ENCODE peak calls at places on chromosomes 6 and 20, in ten cellular contexts. A is AG04450; D is MM.1S; U is spleen; V is HCT116; J is CD4-positive, CD25-positive, alpha-beta regulatory T cell; T is esophagus squamous epithelium; K is fibroblast of lung; W is WERI-Rb-1; G is aorta. B is an unnamed sample.

GRCh38 chr6:84062519-84063154 is 29.1 kb downstream of the MRAP2 start:
- DNase-seq in A (no peak), V (no peak), J (no peak), D (no peak), T (no peak), G (no peak), K (no peak), U (no peak), W (no peak), B (no peak)

GRCh38 chr20:33099842-33100538 is 20.5 kb downstream of the BPIFB4 start:
- DNase-seq in J (no peak), G (no peak), K (no peak), W (no peak), V (no peak), U (no peak), T (no peak), A (no peak), D (no peak), B (no peak)

GRCh38 chr6:6823568-6824224 is 235.2 kb downstream of the LY86 start:
- DNase-seq in G (peak; percentile 39), K (no peak), U (no peak), J (no peak), W (no peak), T (no peak), V (no peak), A (no peak), D (no peak), B (no peak)

GRCh38 chr20:25076731-25077609 is 5.0 kb downstream of the VSX1 start:
- DNase-seq in W (peak; percentile 39), J (no peak), T (no peak), D (peak; percentile 86), A (no peak), G (no peak), K (no peak), V (peak; percentile 73), U (no peak), B (no peak)

GRCh38 chr6:30071081-30071818 is 4.3 kb downstream of the PPP1R11 start:
- DNase-seq in A (no peak), D (no peak), W (no peak), U (peak; percentile 79), T (no peak), G (no peak), K (peak; percentile 30), J (no peak), V (no peak), B (no peak)

GRCh38 chr6:33215761-33216649 is 7.7 kb downstream of the RING1 start:
- DNase-seq in U (no peak), W (no peak), J (no peak), V (no peak), A (no peak), T (no peak), K (no peak), D (peak; percentile 17), G (no peak), B (no peak)

GRCh38 chr20:1945134-1945618 is 48.7 kb downstream of the PDYN start:
- DNase-seq in U (peak; percentile 86), T (no peak), V (no peak), G (peak; percentile 82), D (no peak), A (no peak), J (no peak), W (no peak), K (peak; percentile 47), B (peak; percentile 61)

GRCh38 chr6:167807200-167807599 is 19.5 kb upstream of the AFDN start:
- DNase-seq in A (no peak), J (no peak), T (no peak), V (no peak), D (no peak), G (no peak), K (no peak), U (peak; percentile 37), W (no peak), B (no peak)

GRCh38 chr6:13471184-13471583 is 16.2 kb downstream of the GFOD1 start:
- DNase-seq in D (no peak), V (no peak), K (no peak), G (no peak), T (no peak), A (no peak), W (no peak), U (no peak), J (no peak), B (no peak)

GRCh38 chr20:7275628-7276237 is 508.2 kb downstream of the BMP2 start:
- DNase-seq in U (no peak), V (no peak), J (no peak), W (no peak), T (no peak), A (no peak), D (no peak), K (no peak), G (no peak), B (no peak)

GRCh38 chr6:45538636-45539035 is 160.9 kb upstream of the SUPT3H start:
- DNase-seq in K (no peak), J (no peak), D (no peak), V (no peak), W (no peak), U (no peak), G (no peak), T (no peak), A (no peak), B (peak; percentile 53)

GRCh38 chr6:45541934-45542333 is 164.2 kb upstream of the SUPT3H start:
- DNase-seq in W (no peak), G (no peak), U (no peak), J (no peak), V (no peak), T (no peak), D (no peak), K (no peak), A (no peak), B (no peak)

GRCh38 chr6:45539124-45539523 is 161.4 kb upstream of the SUPT3H start:
- DNase-seq in V (no peak), A (no peak), K (no peak), T (no peak), G (no peak), U (no peak), W (no peak), D (no peak), J (no peak), B (no peak)

GRCh38 chr6:45537539-45537938 is 159.8 kb upstream of the SUPT3H start:
- DNase-seq in D (no peak), G (no peak), J (no peak), K (no peak), V (no peak), W (no peak), T (no peak), A (no peak), U (no peak), B (no peak)

GRCh38 chr6:45540375-45540920 is 162.7 kb upstream of the SUPT3H start:
- DNase-seq in U (no peak), G (no peak), K (no peak), T (no peak), W (no peak), A (no peak), J (no peak), D (no peak), V (no peak), B (no peak)
- H3K9me3 ChIP-seq in U (no peaks in the 10 kb centered on the region), G (peaks cover 1% of the 10 kb centered on the region), K (no peaks in the 10 kb centered on the region), T (no peaks in the 10 kb centered on the region), W (no peaks in the 10 kb centered on the region), A (no peaks in the 10 kb centered on the region), J (no peaks in the 10 kb centered on the region), D (no peaks in the 10 kb centered on the region), V (no peaks in the 10 kb centered on the region), B (no peaks in the 10 kb centered on the region)

GRCh38 chr6:122128445-122128844 is 271.0 kb upstream of the HSF2 start:
- DNase-seq in U (no peak), W (peak; percentile 11), G (no peak), V (no peak), J (no peak), K (no peak), A (no peak), T (no peak), D (no peak), B (peak; percentile 50)

GRCh38 chr6:122129313-122130025 is 270.0 kb upstream of the HSF2 start:
- DNase-seq in V (no peak), G (no peak), U (no peak), W (no peak), A (no peak), D (no peak), T (no peak), J (no peak), K (no peak), B (no peak)

GRCh38 chr6:122126894-122127293 is 272.6 kb upstream of the HSF2 start:
- DNase-seq in D (no peak), K (no peak), T (no peak), V (no peak), G (no peak), A (no peak), U (no peak), W (no peak), J (no peak), B (peak; percentile 37)

GRCh38 chr6:122124908-122125307 is 274.5 kb upstream of the HSF2 start:
- DNase-seq in T (no peak), J (no peak), G (no peak), D (no peak), W (no peak), U (no peak), A (no peak), K (no peak), V (no peak), B (no peak)

DNA sequence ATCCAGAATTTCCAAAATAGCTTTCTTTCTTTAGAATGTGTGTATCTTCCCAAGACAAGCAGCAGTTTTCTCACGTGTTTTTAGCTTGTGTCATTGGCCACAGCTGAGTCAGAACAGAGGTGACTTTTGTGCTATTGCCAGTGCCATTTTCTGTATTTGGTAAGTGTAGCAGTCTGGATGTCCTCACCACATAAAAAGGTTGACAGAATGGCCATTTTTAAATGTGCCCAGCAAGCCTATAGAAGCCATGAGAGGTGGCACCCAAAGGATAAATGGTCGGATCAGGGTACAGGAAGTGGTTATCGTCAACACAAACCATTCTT is 269.5 kb upstream of the HSF2 start:
- DNase-seq in J (no peak), K (no peak), T (no peak), U (no peak), D (no peak), V (no peak), W (no peak), G (no peak), A (no peak), B (no peak)
- H3K4me3 ChIP-seq in J (no peak overlapping the region), K (no peak overlapping the region), T (no peak overlapping the region), U (no peak overlapping the region), D (no peak overlapping the region), V (no peak overlapping the region), W (no peak overlapping the region), G (no peak overlapping the region), A (no peak overlapping the region), B (no peak overlapping the region)

GRCh38 chr20:54137115-54137514 is 36.7 kb downstream of the CYP24A1 start:
- DNase-seq in U (no peak), K (no peak), A (no peak), V (no peak), T (no peak), W (no peak), J (no peak), G (no peak), D (no peak), B (no peak)
- H3K9me3 ChIP-seq in U (no peaks in the 10 kb centered on the region), K (no peaks in the 10 kb centered on the region), A (peaks cover 6% of the 10 kb centered on the region), V (peaks cover 2% of the 10 kb centered on the region), T (no peaks in the 10 kb centered on the region), W (peaks cover 3% of the 10 kb centered on the region), J (no peaks in the 10 kb centered on the region), G (peaks cover 6% of the 10 kb centered on the region), D (no peaks in the 10 kb centered on the region), B (no peaks in the 10 kb centered on the region)

DNA sequence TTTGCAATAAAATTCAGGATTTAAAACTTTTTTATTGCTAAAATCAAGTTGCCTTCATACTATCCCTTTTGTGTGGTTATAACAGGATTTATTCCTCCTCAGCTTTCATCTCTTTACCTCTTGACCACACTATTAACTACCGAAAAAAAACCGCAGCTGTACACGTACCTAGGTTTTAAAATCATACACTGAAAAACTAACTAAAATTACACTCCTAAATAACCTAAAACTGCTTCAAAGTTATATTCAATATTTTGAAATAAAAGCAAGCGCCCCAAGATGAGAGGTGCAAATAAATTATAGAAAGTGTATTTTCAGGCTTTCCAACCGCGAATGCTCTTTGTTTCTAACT is 1.4 kb downstream of the MPC1 start:
- DNase-seq in G (no peak), K (no peak), W (no peak), A (no peak), U (no peak), T (no peak), J (no peak), D (no peak), V (no peak), B (no peak)
- H3K4me3 ChIP-seq in G (peak overlapping the region; percentile 77), K (peak overlapping the region; percentile 31), W (peak overlapping the region; percentile 72), A (peak overlapping the region; percentile 81), U (peak overlapping the region; percentile 93), T (peak overlapping the region; percentile 91), J (peak overlapping the region; percentile 87), D (peak overlapping the region; percentile 86), V (peak overlapping the region; percentile 69), B (peak overlapping the region; percentile 91)